ENCODE peak calls at places on chromosomes 7 and 10, in nine cellular contexts. One of them, this sample, is unnamed.

GRCh38 chr10:133618851-133619250 is 7.7 kb downstream of the FRG2B start:
- DNase-seq in brain microvascular endothelial cell: no peak
- DNase-seq in OCI-LY7: no peak
- DNase-seq in HFF-Myc: no peak
- DNase-seq in AG04449: no peak
- DNase-seq in lower lobe of right lung: no peak
- DNase-seq in spleen: no peak
- DNase-seq in dorsolateral prefrontal cortex: no peak
- DNase-seq in AG04450: no peak
- DNase-seq in this sample: no peak

GRCh38 chr10:12848439-12849173 is 152.9 kb downstream of the CCDC3 start:
- DNase-seq in dorsolateral prefrontal cortex: no peak
- DNase-seq in AG04450: no peak
- DNase-seq in brain microvascular endothelial cell: no peak
- DNase-seq in AG04449: no peak
- DNase-seq in HFF-Myc: no peak
- DNase-seq in OCI-LY7: no peak
- DNase-seq in lower lobe of right lung: no peak
- DNase-seq in spleen: no peak
- DNase-seq in this sample: no peak

GRCh38 chr7:27917774-27918314 is 177.9 kb downstream of the TAX1BP1 start:
- DNase-seq in dorsolateral prefrontal cortex: no peak
- DNase-seq in HFF-Myc: no peak
- DNase-seq in brain microvascular endothelial cell: peak
- DNase-seq in OCI-LY7: peak
- DNase-seq in AG04449: peak
- DNase-seq in AG04450: no peak
- DNase-seq in lower lobe of right lung: no peak
- DNase-seq in spleen: no peak
- DNase-seq in this sample: peak

GRCh38 chr10:113987805-113988204 is 55.9 kb upstream of the ADRB1 start:
- DNase-seq in spleen: no peak
- DNase-seq in dorsolateral prefrontal cortex: no peak
- DNase-seq in lower lobe of right lung: no peak
- DNase-seq in AG04450: no peak
- DNase-seq in HFF-Myc: no peak
- DNase-seq in OCI-LY7: no peak
- DNase-seq in brain microvascular endothelial cell: no peak
- DNase-seq in AG04449: no peak
- DNase-seq in this sample: peak

GRCh38 chr10:122561212-122561611 is 658 bp downstream of the DMBT1 start:
- DNase-seq in dorsolateral prefrontal cortex: no peak
- DNase-seq in spleen: no peak
- DNase-seq in AG04449: no peak
- DNase-seq in OCI-LY7: no peak
- DNase-seq in AG04450: no peak
- DNase-seq in lower lobe of right lung: no peak
- DNase-seq in HFF-Myc: no peak
- DNase-seq in brain microvascular endothelial cell: no peak
- DNase-seq in this sample: no peak

GRCh38 chr7:157519798-157520244 is 183.0 kb downstream of the DNAJB6 start:
- DNase-seq in brain microvascular endothelial cell: no peak
- DNase-seq in OCI-LY7: peak
- DNase-seq in AG04449: no peak
- DNase-seq in dorsolateral prefrontal cortex: no peak
- DNase-seq in HFF-Myc: no peak
- DNase-seq in AG04450: no peak
- DNase-seq in lower lobe of right lung: no peak
- DNase-seq in spleen: peak
- DNase-seq in this sample: no peak

GRCh38 chr10:117673611-117674010 is 131.1 kb downstream of the EMX2 start:
- DNase-seq in AG04449: no peak
- DNase-seq in brain microvascular endothelial cell: no peak
- DNase-seq in OCI-LY7: no peak
- DNase-seq in HFF-Myc: no peak
- DNase-seq in lower lobe of right lung: no peak
- DNase-seq in spleen: no peak
- DNase-seq in dorsolateral prefrontal cortex: no peak
- DNase-seq in AG04450: no peak
- DNase-seq in this sample: no peak

GRCh38 chr10:12874501-12874900 is 127.0 kb downstream of the CCDC3 start:
- DNase-seq in OCI-LY7: no peak
- DNase-seq in lower lobe of right lung: no peak
- DNase-seq in HFF-Myc: no peak
- DNase-seq in AG04449: no peak
- DNase-seq in AG04450: no peak
- DNase-seq in spleen: no peak
- DNase-seq in brain microvascular endothelial cell: no peak
- DNase-seq in dorsolateral prefrontal cortex: peak
- DNase-seq in this sample: no peak

GRCh38 chr10:69337312-69338132 is 59.2 kb downstream of the HK1 start:
- DNase-seq in AG04450: peak
- DNase-seq in OCI-LY7: no peak
- DNase-seq in lower lobe of right lung: peak
- DNase-seq in dorsolateral prefrontal cortex: peak
- DNase-seq in AG04449: no peak
- DNase-seq in brain microvascular endothelial cell: peak
- DNase-seq in spleen: no peak
- DNase-seq in HFF-Myc: peak
- DNase-seq in this sample: peak

GRCh38 chr10:131574363-131574706 is 262.8 kb upstream of the TCERG1L start:
- DNase-seq in brain microvascular endothelial cell: no peak
- DNase-seq in AG04449: no peak
- DNase-seq in AG04450: no peak
- DNase-seq in HFF-Myc: no peak
- DNase-seq in lower lobe of right lung: no peak
- DNase-seq in OCI-LY7: no peak
- DNase-seq in spleen: no peak
- DNase-seq in dorsolateral prefrontal cortex: no peak
- DNase-seq in this sample: no peak

GRCh38 chr7:2386964-2387669 is 16.3 kb upstream of the CHST12 start:
- DNase-seq in AG04449: no peak
- DNase-seq in lower lobe of right lung: no peak
- DNase-seq in spleen: no peak
- DNase-seq in AG04450: no peak
- DNase-seq in OCI-LY7: no peak
- DNase-seq in HFF-Myc: no peak
- DNase-seq in brain microvascular endothelial cell: no peak
- DNase-seq in dorsolateral prefrontal cortex: no peak
- DNase-seq in this sample: no peak

GRCh38 chr10:52566471-52567246 is 205.9 kb downstream of the MBL2 start:
- DNase-seq in lower lobe of right lung: no peak
- DNase-seq in AG04449: no peak
- DNase-seq in brain microvascular endothelial cell: peak
- DNase-seq in spleen: no peak
- DNase-seq in dorsolateral prefrontal cortex: no peak
- DNase-seq in HFF-Myc: no peak
- DNase-seq in OCI-LY7: peak
- DNase-seq in AG04450: peak
- DNase-seq in this sample: peak

GRCh38 chr7:75531359-75531821 is 39.3 kb downstream of the SPDYE5 start:
- DNase-seq in OCI-LY7: no peak
- DNase-seq in lower lobe of right lung: no peak
- DNase-seq in HFF-Myc: no peak
- DNase-seq in AG04450: no peak
- DNase-seq in dorsolateral prefrontal cortex: no peak
- DNase-seq in AG04449: no peak
- DNase-seq in brain microvascular endothelial cell: no peak
- DNase-seq in spleen: no peak
- DNase-seq in this sample: no peak

GRCh38 chr10:70890917-70891431 is 2.6 kb upstream of the PCBD1 start:
- DNase-seq in AG04450: no peak
- DNase-seq in lower lobe of right lung: no peak
- DNase-seq in AG04449: no peak
- DNase-seq in OCI-LY7: no peak
- DNase-seq in HFF-Myc: no peak
- DNase-seq in brain microvascular endothelial cell: no peak
- DNase-seq in spleen: no peak
- DNase-seq in dorsolateral prefrontal cortex: no peak
- DNase-seq in this sample: peak

GRCh38 chr7:140485463-140486265 is 6.4 kb upstream of the MKRN1 start:
- DNase-seq in AG04449: no peak
- DNase-seq in HFF-Myc: no peak
- DNase-seq in lower lobe of right lung: no peak
- DNase-seq in brain microvascular endothelial cell: no peak
- DNase-seq in spleen: no peak
- DNase-seq in AG04450: no peak
- DNase-seq in OCI-LY7: no peak
- DNase-seq in dorsolateral prefrontal cortex: no peak
- DNase-seq in this sample: no peak

GRCh38 chr10:93718937-93719725 is 16.7 kb upstream of the FRA10AC1 start:
- DNase-seq in lower lobe of right lung: peak
- DNase-seq in spleen: peak
- DNase-seq in HFF-Myc: no peak
- DNase-seq in brain microvascular endothelial cell: no peak
- DNase-seq in AG04449: no peak
- DNase-seq in AG04450: no peak
- DNase-seq in OCI-LY7: peak
- DNase-seq in dorsolateral prefrontal cortex: peak
- DNase-seq in this sample: no peak

GRCh38 chr7:84073476-84073875 is 121.1 kb downstream of the SEMA3A start:
- DNase-seq in dorsolateral prefrontal cortex: no peak
- DNase-seq in HFF-Myc: no peak
- DNase-seq in lower lobe of right lung: no peak
- DNase-seq in brain microvascular endothelial cell: peak
- DNase-seq in AG04450: no peak
- DNase-seq in AG04449: no peak
- DNase-seq in spleen: no peak
- DNase-seq in OCI-LY7: no peak
- DNase-seq in this sample: peak

GRCh38 chr7:15199482-15199881 is 296.9 kb upstream of the DGKB start:
- DNase-seq in AG04449: no peak
- DNase-seq in lower lobe of right lung: no peak
- DNase-seq in HFF-Myc: no peak
- DNase-seq in spleen: no peak
- DNase-seq in OCI-LY7: no peak
- DNase-seq in brain microvascular endothelial cell: peak
- DNase-seq in AG04450: no peak
- DNase-seq in dorsolateral prefrontal cortex: no peak
- DNase-seq in this sample: peak
- TF ChIP-seq CTCF in AG04449: no peak
- TF ChIP-seq CTCF in lower lobe of right lung: no peak
- TF ChIP-seq CTCF in HFF-Myc: peak
- TF ChIP-seq CTCF in spleen: no peak
- TF ChIP-seq CTCF in OCI-LY7: peak
- TF ChIP-seq CTCF in brain microvascular endothelial cell: peak
- TF ChIP-seq CTCF in AG04450: peak
- TF ChIP-seq CTCF in dorsolateral prefrontal cortex: peak
- TF ChIP-seq CTCF in this sample: peak

GRCh38 chr7:8442814-8443304 is 9.4 kb downstream of the NXPH1 start:
- DNase-seq in lower lobe of right lung: peak
- DNase-seq in brain microvascular endothelial cell: peak
- DNase-seq in OCI-LY7: no peak
- DNase-seq in spleen: peak
- DNase-seq in dorsolateral prefrontal cortex: no peak
- DNase-seq in AG04449: no peak
- DNase-seq in HFF-Myc: no peak
- DNase-seq in AG04450: no peak
- DNase-seq in this sample: peak
- H3K4me3 ChIP-seq in lower lobe of right lung: no peak
- H3K4me3 ChIP-seq in brain microvascular endothelial cell: peak
- H3K4me3 ChIP-seq in OCI-LY7: no peak
- H3K4me3 ChIP-seq in spleen: no peak
- H3K4me3 ChIP-seq in dorsolateral prefrontal cortex: peak
- H3K4me3 ChIP-seq in AG04449: no peak
- H3K4me3 ChIP-seq in HFF-Myc: no peak
- H3K4me3 ChIP-seq in AG04450: no peak
- H3K4me3 ChIP-seq in this sample: no peak

DNA sequence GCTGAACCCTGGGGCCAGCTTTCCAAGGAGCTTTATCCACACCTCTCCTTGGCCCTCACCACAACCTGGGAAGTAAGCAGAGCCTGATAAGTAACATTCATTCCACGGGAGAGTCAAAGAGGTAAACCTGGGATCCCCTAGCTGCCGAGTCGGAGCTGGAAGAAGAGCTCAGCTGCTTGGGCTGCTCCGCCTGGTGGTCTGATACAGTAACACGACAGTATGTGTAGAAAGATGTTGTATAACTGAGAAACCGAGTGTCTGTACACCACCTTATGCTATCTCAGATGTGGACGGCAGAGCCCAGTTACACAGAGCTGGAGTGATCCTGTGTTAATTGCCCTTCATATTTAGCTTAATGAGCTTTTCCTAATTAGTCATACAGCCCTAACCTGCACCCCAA is 151.3 kb upstream of the KMT2E start:
- DNase-seq in HFF-Myc: no peak
- DNase-seq in spleen: no peak
- DNase-seq in lower lobe of right lung: no peak
- DNase-seq in AG04449: no peak
- DNase-seq in AG04450: no peak
- DNase-seq in dorsolateral prefrontal cortex: no peak
- DNase-seq in OCI-LY7: peak
- DNase-seq in brain microvascular endothelial cell: peak
- DNase-seq in this sample: no peak
- TF ChIP-seq CTCF in HFF-Myc: peak
- TF ChIP-seq CTCF in spleen: no peak
- TF ChIP-seq CTCF in lower lobe of right lung: no peak
- TF ChIP-seq CTCF in AG04449: peak
- TF ChIP-seq CTCF in AG04450: peak
- TF ChIP-seq CTCF in dorsolateral prefrontal cortex: no peak
- TF ChIP-seq CTCF in OCI-LY7: peak
- TF ChIP-seq CTCF in brain microvascular endothelial cell: peak
- TF ChIP-seq CTCF in this sample: peak

GRCh38 chr7:141699860-141700259 is 2.1 kb downstream of the DENND11 start:
- DNase-seq in AG04450: no peak
- DNase-seq in spleen: no peak
- DNase-seq in dorsolateral prefrontal cortex: no peak
- DNase-seq in lower lobe of right lung: no peak
- DNase-seq in brain microvascular endothelial cell: no peak
- DNase-seq in OCI-LY7: no peak
- DNase-seq in AG04449: no peak
- DNase-seq in HFF-Myc: no peak
- DNase-seq in this sample: no peak

GRCh38 chr7:141702047-141702567 is at the start of gene DENND11:
- DNase-seq in OCI-LY7: peak
- DNase-seq in brain microvascular endothelial cell: no peak
- DNase-seq in lower lobe of right lung: peak
- DNase-seq in HFF-Myc: no peak
- DNase-seq in spleen: peak
- DNase-seq in AG04450: no peak
- DNase-seq in AG04449: no peak
- DNase-seq in dorsolateral prefrontal cortex: peak
- DNase-seq in this sample: peak

GRCh38 chr7:141700848-141701371 is 1.1 kb downstream of the DENND11 start:
- DNase-seq in lower lobe of right lung: no peak
- DNase-seq in spleen: peak
- DNase-seq in dorsolateral prefrontal cortex: peak
- DNase-seq in HFF-Myc: no peak
- DNase-seq in AG04449: no peak
- DNase-seq in OCI-LY7: peak
- DNase-seq in AG04450: no peak
- DNase-seq in brain microvascular endothelial cell: no peak
- DNase-seq in this sample: no peak

GRCh38 chr7:141701489-141702046 is 398 bp downstream of the DENND11 start:
- DNase-seq in spleen: peak
- DNase-seq in AG04449: no peak
- DNase-seq in HFF-Myc: no peak
- DNase-seq in brain microvascular endothelial cell: no peak
- DNase-seq in OCI-LY7: peak
- DNase-seq in lower lobe of right lung: peak
- DNase-seq in dorsolateral prefrontal cortex: peak
- DNase-seq in AG04450: no peak
- DNase-seq in this sample: peak

GRCh38 chr7:141700291-141700847 is 1.6 kb downstream of the DENND11 start:
- DNase-seq in dorsolateral prefrontal cortex: no peak
- DNase-seq in spleen: no peak
- DNase-seq in HFF-Myc: no peak
- DNase-seq in brain microvascular endothelial cell: no peak
- DNase-seq in lower lobe of right lung: no peak
- DNase-seq in AG04450: no peak
- DNase-seq in OCI-LY7: no peak
- DNase-seq in AG04449: no peak
- DNase-seq in this sample: no peak
- H3K4me3 ChIP-seq in dorsolateral prefrontal cortex: peak
- H3K4me3 ChIP-seq in spleen: peak
- H3K4me3 ChIP-seq in HFF-Myc: peak
- H3K4me3 ChIP-seq in brain microvascular endothelial cell: no peak
- H3K4me3 ChIP-seq in lower lobe of right lung: peak
- H3K4me3 ChIP-seq in AG04450: peak
- H3K4me3 ChIP-seq in OCI-LY7: no peak
- H3K4me3 ChIP-seq in AG04449: peak
- H3K4me3 ChIP-seq in this sample: peak

This sample was measured in cardiac fibroblast.